ENCODE peak calls at places on chromosomes 5 and 9, in four cellular contexts. U, Y, H and K are unnamed samples. For H3K27me3 and H3K4me1, the result is how much of the 10 kb centered on the place peaks cover.

GRCh38 chr5:3325811-3326568 is 269.6 kb upstream of the IRX1 start:
- DNase-seq in H (no peak), Y (no peak), U (no peak), K (no peak)

GRCh38 chr5:146513462-146513861 is 2.5 kb downstream of the GPR151 start:
- DNase-seq in U (no peak), Y (no peak), H (no peak), K (no peak)

GRCh38 chr9:35813434-35814105 is 1.3 kb downstream of the HINT2 start:
- DNase-seq in Y (no peak), H (peak), U (peak), K (no peak)

GRCh38 chr5:79193643-79194042 is 42.3 kb upstream of the JMY start:
- DNase-seq in U (no peak), H (peak), Y (peak), K (no peak)

GRCh38 chr5:35026941-35027340 is 20.8 kb downstream of the AGXT2 start:
- DNase-seq in Y (peak), H (no peak), U (no peak), K (no peak)

GRCh38 chr9:95360866-95361265 is 43.4 kb upstream of the FANCC start:
- DNase-seq in Y (no peak), U (no peak), H (no peak), K (no peak)

GRCh38 chr5:124888050-124888506 is 141.6 kb upstream of the ZNF608 start:
- DNase-seq in U (peak), H (peak), Y (no peak), K (no peak)

GRCh38 chr5:152584103-152584502 is 179.0 kb upstream of the NMUR2 start:
- DNase-seq in H (no peak), Y (no peak), U (no peak), K (no peak)

GRCh38 chr5:151005975-151006576 is 14.3 kb upstream of the GPX3 start:
- DNase-seq in H (peak), U (no peak), Y (peak), K (peak)

GRCh38 chr9:23663536-23663935 is 162.5 kb downstream of the ELAVL2 start:
- DNase-seq in Y (no peak), U (no peak), H (no peak), K (no peak)

GRCh38 chr5:10788358-10788757 is 27.3 kb upstream of the DAP start:
- DNase-seq in H (no peak), Y (no peak), U (no peak), K (no peak)

GRCh38 chr9:35689601-35690446 is at the start of gene TPM2:
- DNase-seq in H (peak), U (no peak), Y (peak), K (peak)

GRCh38 chr9:14423816-14424261 is 109.9 kb upstream of the NFIB start:
- DNase-seq in Y (no peak), U (no peak), H (no peak), K (no peak)

GRCh38 chr5:135024956-135025729 is 8.9 kb downstream of the PITX1 start:
- DNase-seq in U (peak), H (no peak), Y (peak), K (peak)

GRCh38 chr5:137039939-137040515 is 459.1 kb downstream of the SPOCK1 start:
- DNase-seq in U (no peak), Y (no peak), H (no peak), K (no peak)

GRCh38 chr9:84271004-84271886 is 69.3 kb downstream of the SLC28A3 start:
- DNase-seq in Y (peak), U (no peak), H (peak), K (peak)

GRCh38 chr5:55227738-55228430 is 769 bp upstream of the MCIDAS start:
- DNase-seq in H (no peak), U (no peak), Y (no peak), K (no peak)
- H3K27me3 ChIP-seq in H (half or more), U (under half), Y (half or more), K (half or more)

GRCh38 chr9:77640741-77641580 is 7.2 kb downstream of the GNA14 start:
- DNase-seq in U (no peak), Y (no peak), H (no peak), K (no peak)
- H3K4me3 ChIP-seq in U (no peak), Y (no peak), H (no peak), K (no peak)

GRCh38 chr5:107566537-107566875 is 104.2 kb downstream of the EFNA5 start:
- DNase-seq in Y (no peak), H (no peak), U (no peak), K (no peak)

GRCh38 chr5:107565791-107566536 is 104.8 kb downstream of the EFNA5 start:
- DNase-seq in H (no peak), Y (peak), U (no peak), K (no peak)

GRCh38 chr5:107564896-107565295 is 105.8 kb downstream of the EFNA5 start:
- DNase-seq in H (no peak), U (no peak), Y (no peak), K (no peak)

GRCh38 chr5:107570805-107571531 is 99.8 kb downstream of the EFNA5 start:
- DNase-seq in Y (peak), U (no peak), H (peak), K (peak)

DNA sequence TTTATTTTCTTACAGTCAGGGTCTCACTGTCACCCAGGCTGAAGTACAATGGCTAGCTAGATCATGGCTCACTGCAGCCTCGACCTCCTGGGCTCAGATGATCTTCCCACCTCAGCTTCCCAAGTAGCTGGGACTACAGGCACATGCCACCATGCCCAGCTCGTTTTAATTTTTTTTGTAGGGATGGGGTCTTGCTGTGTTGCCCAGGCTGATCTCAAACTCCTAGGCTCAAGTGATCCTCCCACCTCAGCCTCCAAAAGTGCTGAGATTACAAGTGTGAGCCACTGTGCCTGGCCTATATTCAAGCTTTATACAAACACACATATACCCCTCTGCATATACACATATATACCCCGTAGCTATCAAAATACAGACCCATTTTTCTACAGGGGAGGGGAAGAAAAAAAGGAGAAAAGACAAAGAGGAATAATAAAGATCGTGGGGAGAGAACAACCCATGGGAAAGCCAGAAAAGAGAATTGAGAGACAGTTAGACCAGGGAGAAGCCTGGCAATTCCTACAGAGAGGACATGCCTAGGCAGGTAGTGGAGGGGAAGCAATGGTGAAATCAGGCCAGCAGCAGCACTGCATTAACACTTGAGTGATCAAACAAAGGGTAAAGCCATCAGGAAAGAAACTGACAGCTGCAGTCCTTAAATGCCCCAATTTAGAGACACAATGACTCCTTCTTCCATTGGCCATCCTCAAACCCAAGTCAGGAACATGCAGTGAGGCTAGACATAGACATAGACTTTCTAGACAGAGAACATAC is 102.7 kb downstream of the EFNA5 start:
- DNase-seq in H (no peak), U (no peak), Y (no peak), K (no peak)
- H3K4me1 ChIP-seq in H (under half), U (under half), Y (under half), K (under half)

GRCh38 chr5:122140900-122141299 is 11.6 kb downstream of the ZNF474 start:
- DNase-seq in U (no peak), H (no peak), Y (no peak), K (no peak)
- H3K27me3 ChIP-seq in U (under half), H (under half), Y (under half), K (under half)

GRCh38 chr5:144594919-144595318 is 424.2 kb downstream of the KCTD16 start:
- DNase-seq in H (no peak), Y (no peak), U (no peak), K (no peak)

GRCh38 chr5:144596517-144596916 is 425.8 kb downstream of the KCTD16 start:
- DNase-seq in H (no peak), Y (no peak), U (no peak), K (no peak)

DNA sequence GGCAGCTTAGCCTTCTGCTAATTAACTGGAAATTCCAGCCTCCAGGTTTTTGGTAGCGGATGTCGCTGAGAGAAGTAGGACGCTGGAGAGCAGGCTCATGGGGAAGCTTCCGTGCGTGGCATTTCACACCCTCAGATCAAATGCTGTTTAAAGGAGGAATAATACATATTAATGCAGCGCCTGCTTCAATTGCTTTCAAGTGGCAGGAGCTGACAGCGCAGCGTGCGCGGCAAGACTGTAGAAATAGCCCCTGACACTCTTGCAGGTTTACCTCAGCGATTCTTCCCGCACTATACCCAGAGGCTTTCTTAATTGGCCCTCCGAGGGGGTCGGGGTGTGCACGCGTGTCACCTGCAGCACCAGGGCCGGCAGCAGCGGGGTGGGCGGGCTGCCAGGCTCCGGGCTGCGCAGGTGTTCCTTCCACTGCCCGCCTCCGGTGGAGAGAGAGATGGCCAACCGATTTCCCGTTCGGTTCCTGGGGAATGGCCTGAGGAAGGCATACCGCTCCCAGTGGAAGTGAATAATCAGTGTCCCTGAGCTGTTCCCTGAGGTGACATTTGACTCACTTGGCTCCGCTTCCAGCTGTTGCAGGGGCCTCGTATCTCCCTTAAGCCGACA is 427.9 kb downstream of the KCTD16 start:
- DNase-seq in Y (peak), H (no peak), U (peak), K (no peak)
- H3K4me3 ChIP-seq in Y (no peak), H (no peak), U (no peak), K (peak)

GRCh38 chr5:14250778-14251711 is 107.9 kb downstream of the TRIO start:
- DNase-seq in H (no peak), Y (no peak), U (no peak), K (no peak)

GRCh38 chr5:14251733-14252132 is 108.6 kb downstream of the TRIO start:
- DNase-seq in U (no peak), H (no peak), Y (no peak), K (no peak)

GRCh38 chr5:14250094-14250777 is 107.1 kb downstream of the TRIO start:
- DNase-seq in U (peak), Y (peak), H (peak), K (peak)

GRCh38 chr5:14254686-14255085 is 111.5 kb downstream of the TRIO start:
- DNase-seq in Y (no peak), H (no peak), U (no peak), K (no peak)

DNA sequence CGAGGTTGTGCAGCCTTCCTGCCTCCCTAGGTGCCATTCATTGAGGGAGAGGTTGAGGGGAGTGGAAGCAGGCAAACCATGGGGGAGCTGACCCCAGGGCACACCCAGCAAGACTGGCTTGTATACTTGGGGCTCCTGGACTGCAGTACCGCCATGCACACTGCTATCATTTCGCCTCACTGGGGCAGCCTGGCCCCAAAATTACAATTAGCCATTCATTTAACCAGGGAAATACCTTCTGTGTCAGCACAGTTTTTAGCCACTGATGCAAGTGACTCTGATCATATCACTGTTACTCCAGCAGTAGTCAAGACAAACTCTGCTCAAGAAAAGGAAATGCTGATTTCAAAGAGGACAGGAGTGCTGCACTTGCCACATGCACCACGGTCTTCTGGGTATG is 109.7 kb downstream of the TRIO start:
- DNase-seq in Y (no peak), H (no peak), U (no peak), K (no peak)
- H3K4me1 ChIP-seq in Y (under half), H (under half), U (under half), K (under half)

GRCh38 chr5:571791-572190 is 40.3 kb upstream of the CEP72 start:
- DNase-seq in Y (no peak), H (no peak), U (no peak), K (no peak)
- H3K27me3 ChIP-seq in Y (under half), H (under half), U (under half), K (under half)

GRCh38 chr5:139389701-139390638 is at the start of gene MZB1:
- DNase-seq in Y (no peak), U (no peak), H (no peak), K (no peak)

GRCh38 chr5:139386039-139386438 is 2.9 kb upstream of the SLC23A1 start:
- DNase-seq in U (no peak), H (no peak), Y (no peak), K (no peak)

GRCh38 chr5:139388198-139388821 is 1.4 kb downstream of the MZB1 start:
- DNase-seq in H (peak), U (no peak), Y (no peak), K (no peak)

GRCh38 chr5:139385061-139385889 is 2.2 kb upstream of the SLC23A1 start:
- DNase-seq in Y (no peak), U (no peak), H (no peak), K (no peak)

DNA sequence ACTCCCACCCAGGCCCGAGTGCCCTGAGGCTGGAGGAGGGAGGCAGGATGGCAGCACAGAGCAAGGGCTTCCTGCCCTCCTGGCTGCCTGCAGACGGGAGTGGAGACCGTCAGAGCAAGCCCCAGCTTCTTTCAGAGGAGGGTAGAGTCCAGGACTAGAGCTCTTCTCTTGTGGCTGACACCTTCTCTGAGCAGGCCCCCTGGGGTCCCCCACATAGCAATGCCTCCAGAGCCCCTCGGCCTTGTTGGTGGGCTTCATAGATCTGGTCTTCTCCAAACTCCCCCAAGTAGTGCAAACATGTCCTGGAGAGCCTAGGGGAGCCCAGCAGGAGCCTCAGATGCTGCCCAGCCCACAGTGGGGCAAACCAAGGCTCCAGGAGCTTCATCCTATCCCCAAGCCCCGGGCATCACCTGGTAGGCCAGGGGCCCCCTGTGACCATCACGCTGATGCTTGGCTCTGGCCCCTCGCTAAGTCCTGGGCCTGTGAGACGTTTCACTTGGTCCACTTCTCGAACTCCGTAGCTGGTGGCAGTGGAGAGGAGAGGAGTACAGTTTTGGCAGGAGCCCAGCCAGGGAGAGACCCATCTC is 2.0 kb downstream of the MZB1 start:
- DNase-seq in Y (no peak), H (no peak), U (no peak), K (no peak)
- H3K4me3 ChIP-seq in Y (no peak), H (no peak), U (no peak), K (no peak)

GRCh38 chr5:107468286-107468685 is 202.5 kb downstream of the EFNA5 start:
- DNase-seq in Y (no peak), U (no peak), H (no peak), K (no peak)
- H3K4me1 ChIP-seq in Y (under half), U (under half), H (under half), K (under half)